ENCODE peak calls at places on chromosomes 4 and X, in eight cellular contexts. A, U, Q, V, O, Z, J and T are unnamed samples.

GRCh38 chr4:386708-387105 is 49.1 kb downstream of the ZNF141 start:
- DNase-seq in Q (no peak), U (no peak), V (no peak), A (no peak), Z (no peak), J (no peak), O (no peak), T (no peak)

GRCh38 chr4:113222431-113222979 is 173.1 kb downstream of the ANK2 start:
- DNase-seq in Z (no peak), O (no peak), A (no peak), V (no peak), U (no peak), Q (no peak), J (no peak), T (no peak)

GRCh38 chrX:126456136-126456535 is 96.5 kb downstream of the DCAF12L1 start:
- DNase-seq in U (no peak), O (no peak), J (no peak), Z (no peak), Q (no peak), V (no peak), A (no peak), T (no peak)

GRCh38 chr4:337143-337931 is at the start of gene ZNF141:
- DNase-seq in O (peak), A (peak), Q (peak), J (peak), U (peak), Z (peak), V (peak), T (peak)

GRCh38 chr4:95059630-95060029 is 301.9 kb downstream of the BMPR1B start:
- DNase-seq in V (no peak), Z (no peak), A (no peak), J (no peak), Q (no peak), U (no peak), O (no peak), T (no peak)

GRCh38 chr4:151442002-151442401 is 33.0 kb downstream of the FHIP1A start:
- DNase-seq in U (no peak), Q (no peak), Z (no peak), O (no peak), A (no peak), J (no peak), V (no peak), T (no peak)

GRCh38 chrX:3690140-3690539 is 23.3 kb downstream of the PRKX start:
- DNase-seq in A (no peak), J (no peak), Z (no peak), Q (no peak), V (no peak), O (no peak), U (no peak), T (no peak)

GRCh38 chr4:23333946-23334878 is 555.6 kb downstream of the PPARGC1A start:
- DNase-seq in V (no peak), J (no peak), Q (no peak), Z (peak), U (peak), A (no peak), O (no peak), T (no peak)

GRCh38 chr4:69057620-69058409 is 38.5 kb upstream of the UGT2B7 start:
- DNase-seq in J (no peak), O (no peak), U (no peak), Z (peak), A (no peak), Q (peak), V (no peak), T (peak)

GRCh38 chr4:117577686-117578085 is 456.6 kb upstream of the NDST3 start:
- DNase-seq in Z (no peak), O (no peak), Q (no peak), U (no peak), J (no peak), V (no peak), A (no peak), T (no peak)

GRCh38 chr4:6250235-6250983 is 19.2 kb upstream of the WFS1 start:
- DNase-seq in Z (peak), U (peak), J (no peak), Q (peak), O (no peak), A (no peak), V (no peak), T (peak)

GRCh38 chr4:184163813-184164212 is 53.9 kb downstream of the ENPP6 start:
- DNase-seq in Q (peak), J (no peak), Z (peak), A (peak), U (peak), V (peak), O (peak), T (no peak)

GRCh38 chr4:74619931-74620702 is 174.2 kb downstream of the BTC start:
- DNase-seq in V (no peak), Q (no peak), U (no peak), A (no peak), Z (no peak), O (no peak), J (no peak), T (no peak)

GRCh38 chr4:163911891-163912290 is 417.4 kb downstream of the TMA16 start:
- DNase-seq in Z (no peak), Q (no peak), O (no peak), A (no peak), U (no peak), J (no peak), V (no peak), T (no peak)

GRCh38 chr4:88962430-88962829 is 94.6 kb downstream of the FAM13A start:
- DNase-seq in O (no peak), Z (no peak), U (no peak), V (no peak), J (no peak), A (no peak), Q (no peak), T (no peak)

GRCh38 chr4:25367004-25367621 is 9.9 kb upstream of the ANAPC4 start:
- DNase-seq in Q (no peak), O (no peak), J (no peak), A (no peak), V (no peak), Z (peak), U (no peak), T (peak)

GRCh38 chrX:134374910-134375309 is 85.1 kb upstream of the HPRT1 start:
- DNase-seq in U (no peak), O (no peak), Z (no peak), J (no peak), A (no peak), V (no peak), Q (no peak), T (no peak)

GRCh38 chrX:42050345-42050744 is 127.0 kb upstream of the CASK start:
- DNase-seq in U (no peak), O (no peak), Z (no peak), V (no peak), A (no peak), Q (no peak), J (no peak), T (no peak)

GRCh38 chr4:123390846-123391456 is 5.6 kb upstream of the SPRY1 start:
- DNase-seq in U (no peak), V (no peak), O (no peak), Z (peak), J (no peak), A (no peak), Q (no peak), T (no peak)

GRCh38 chr4:81919238-81919637 is 447.5 kb upstream of the RASGEF1B start:
- DNase-seq in A (no peak), U (peak), V (no peak), O (no peak), J (no peak), Q (no peak), Z (peak), T (peak)

GRCh38 chrX:133402042-133402453 is 13.2 kb downstream of the GPC4 start:
- DNase-seq in A (no peak), V (no peak), U (no peak), O (no peak), Q (no peak), Z (no peak), J (no peak), T (no peak)

GRCh38 chr4:123304151-123305021 is 92.2 kb upstream of the SPRY1 start:
- DNase-seq in Q (peak), O (no peak), V (no peak), U (peak), J (no peak), A (peak), Z (no peak), T (no peak)

GRCh38 chr4:3375688-3376087 is 66.1 kb upstream of the HGFAC start:
- DNase-seq in Q (no peak), U (no peak), V (no peak), Z (no peak), J (no peak), A (no peak), O (no peak), T (no peak)

GRCh38 chr4:186651624-186652023 is 72.0 kb downstream of the FAT1 start:
- DNase-seq in J (peak), O (no peak), A (peak), U (no peak), Q (no peak), V (peak), Z (peak), T (no peak)

GRCh38 chr4:1200425-1201035 is 28.1 kb upstream of the SPON2 start:
- DNase-seq in A (peak), Q (no peak), Z (peak), J (peak), O (no peak), U (peak), V (no peak), T (no peak)

GRCh38 chr4:19575959-19576358 is 675.7 kb upstream of the SLIT2 start:
- DNase-seq in Q (no peak), V (no peak), A (no peak), O (no peak), J (no peak), Z (no peak), U (no peak), T (no peak)

GRCh38 chrX:151006410-151007109 is 23.4 kb downstream of the HMGB3 start:
- DNase-seq in O (no peak), U (no peak), A (no peak), Z (no peak), J (no peak), V (no peak), Q (no peak), T (no peak)

GRCh38 chrX:151000901-151001301 is 17.8 kb downstream of the HMGB3 start:
- DNase-seq in U (no peak), Q (no peak), O (no peak), A (no peak), Z (no peak), J (no peak), V (no peak), T (no peak)

GRCh38 chrX:151009582-151009981 is 26.4 kb downstream of the HMGB3 start:
- DNase-seq in A (no peak), J (no peak), V (no peak), U (no peak), Z (no peak), Q (no peak), O (no peak), T (no peak)

GRCh38 chrX:151004085-151004484 is 20.9 kb downstream of the HMGB3 start:
- DNase-seq in J (no peak), Z (no peak), A (no peak), Q (no peak), U (no peak), O (no peak), V (no peak), T (no peak)
- TF ChIP-seq CTCF in J (no peak), Z (no peak), A (peak), Q (no peak), U (no peak), O (no peak), V (no peak), T (no peak)

GRCh38 chr4:48767055-48767454 is 13.0 kb downstream of the FRYL start:
- DNase-seq in J (no peak), Z (no peak), O (no peak), A (no peak), U (peak), V (no peak), Q (no peak), T (no peak)
- TF ChIP-seq CTCF in J (no peak), Z (no peak), O (peak), A (no peak), U (no peak), V (no peak), Q (peak), T (no peak)

GRCh38 chr4:10260777-10261176 is 144.2 kb upstream of the WDR1 start:
- DNase-seq in J (no peak), Z (no peak), Q (no peak), O (no peak), U (no peak), V (no peak), A (no peak), T (no peak)
- TF ChIP-seq CTCF in J (no peak), Z (no peak), Q (no peak), O (no peak), U (no peak), V (no peak), A (no peak), T (no peak)

DNA sequence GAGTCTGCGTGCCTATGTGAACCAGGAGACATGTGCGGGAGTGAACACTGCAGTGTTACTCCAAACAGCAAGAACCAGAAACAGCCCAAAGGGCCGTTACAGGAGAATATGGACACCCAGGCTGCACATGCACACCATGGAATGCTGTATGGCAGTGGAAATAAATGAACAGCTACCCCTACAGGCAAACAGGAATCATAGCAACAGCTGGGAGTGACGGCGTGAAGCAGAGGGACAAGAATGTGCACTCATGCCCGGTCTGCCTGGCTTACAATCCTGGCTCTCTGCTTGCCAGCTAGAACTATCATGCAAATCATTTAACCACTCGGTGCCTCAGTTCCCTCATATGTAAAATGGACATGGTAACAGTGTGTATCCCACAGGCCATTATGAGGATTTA is 16.6 kb downstream of the GPKOW start:
- DNase-seq in A (peak), Q (peak), J (no peak), O (no peak), V (no peak), U (peak), Z (peak), T (no peak)
- TF ChIP-seq CTCF in A (peak), Q (peak), J (peak), O (peak), V (peak), U (no peak), Z (peak), T (peak)